ENCODE peak calls at places on chromosomes 1 and 21, in six cellular contexts. S is cardiac muscle cell; L is CD4-positive, alpha-beta memory T cell; J is tibial artery; A is GM23248; I is skeletal muscle cell. T is an unnamed sample.

GRCh38 chr1:241747992-241748391 is 95.9 kb downstream of the WDR64 start:
- DNase-seq in S (no peak), L (no peak), J (no peak), A (no peak), I (no peak), T (no peak)

GRCh38 chr1:171763764-171764163 is 17.7 kb upstream of the METTL13 start:
- DNase-seq in S (no peak), L (no peak), J (no peak), A (no peak), I (no peak), T (no peak)

GRCh38 chr1:243798726-243799125 is 51.3 kb downstream of the AKT3 start:
- DNase-seq in S (no peak), L (no peak), J (no peak), A (peak; percentile 96), I (peak; percentile 60), T (no peak)

GRCh38 chr1:160675641-160676410 is 29.0 kb upstream of the SLAMF1 start:
- DNase-seq in S (peak; percentile 80), L (peak; percentile 65), J (peak; percentile 71), A (peak; percentile 79), I (peak; percentile 13), T (peak; percentile 81)

GRCh38 chr1:209617047-209617673 is 33.6 kb downstream of the CAMK1G start:
- DNase-seq in S (no peak), L (no peak), J (peak; percentile 47), A (no peak), I (no peak), T (no peak)

GRCh38 chr21:35244514-35244913 is 195.4 kb upstream of the RUNX1 start:
- DNase-seq in S (no peak), L (no peak), J (no peak), A (peak; percentile 39), I (no peak), T (no peak)

GRCh38 chr1:61853545-61853944 is 111.3 kb downstream of the PATJ start:
- DNase-seq in S (no peak), L (no peak), J (no peak), A (peak; percentile 50), I (no peak), T (no peak)

GRCh38 chr1:1540817-1541628 is 599 bp upstream of the TMEM240 start:
- DNase-seq in S (no peak), L (no peak), J (no peak), A (no peak), I (no peak), T (no peak)

GRCh38 chr1:43410571-43410970 is 20.9 kb downstream of the SZT2 start:
- DNase-seq in S (no peak), L (no peak), J (no peak), A (no peak), I (no peak), T (no peak)

GRCh38 chr1:229118662-229119061 is 152.2 kb upstream of the RAB4A start:
- DNase-seq in S (no peak), L (no peak), J (no peak), A (no peak), I (no peak), T (no peak)

GRCh38 chr21:44962481-44962966 is 22.7 kb downstream of the SLX9 start:
- DNase-seq in S (peak; percentile 74), L (no peak), J (no peak), A (peak; percentile 94), I (peak; percentile 99), T (no peak)

GRCh38 chr21:32572574-32573420 is 12.5 kb downstream of the TCP10L start:
- DNase-seq in S (no peak), L (no peak), J (no peak), A (no peak), I (no peak), T (no peak)

GRCh38 chr1:66520655-66521054 is 13.3 kb upstream of the SGIP1 start:
- DNase-seq in S (no peak), L (no peak), J (no peak), A (no peak), I (no peak), T (no peak)

GRCh38 chr1:11023201-11023600 is 10.7 kb downstream of the TARDBP start:
- DNase-seq in S (no peak), L (no peak), J (no peak), A (no peak), I (no peak), T (no peak)

GRCh38 chr1:36133484-36133883 is 8.5 kb upstream of the COL8A2 start:
- DNase-seq in S (no peak), L (no peak), J (peak; percentile 89), A (peak; percentile 99), I (peak; percentile 84), T (no peak)

GRCh38 chr1:1393428-1393827 is 5.7 kb downstream of the CCNL2 start:
- DNase-seq in S (no peak), L (no peak), J (no peak), A (no peak), I (no peak), T (no peak)

DNA sequence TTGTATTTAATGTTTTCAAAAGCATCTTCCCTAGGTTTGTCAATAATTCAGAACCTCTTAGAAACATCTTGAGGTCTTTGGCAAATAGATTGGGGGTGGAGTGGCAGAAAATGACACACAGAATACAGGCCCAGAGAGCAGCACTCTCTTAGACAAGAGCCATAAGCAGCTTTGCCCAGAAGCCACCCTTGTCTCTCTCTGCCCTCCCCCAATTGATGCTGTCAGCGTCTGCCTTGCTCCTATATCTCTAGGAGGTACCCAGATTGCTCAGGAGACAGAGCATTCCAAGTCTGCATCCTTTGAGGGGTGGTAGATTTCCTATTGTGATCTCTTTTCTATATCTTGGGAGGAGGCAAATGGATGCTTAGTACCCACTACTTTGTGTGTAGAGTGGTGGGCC is 1.7 kb downstream of the RGL1 start:
- DNase-seq in S (no peak), L (no peak), J (no peak), A (no peak), I (no peak), T (no peak)
- H3K4me3 ChIP-seq in S (peak overlapping the region; percentile 74), L (no peak overlapping the region), J (peak overlapping the region; percentile 50), A (peak overlapping the region; percentile 97), I (peak overlapping the region; percentile 72), T (no peak overlapping the region)

DNA sequence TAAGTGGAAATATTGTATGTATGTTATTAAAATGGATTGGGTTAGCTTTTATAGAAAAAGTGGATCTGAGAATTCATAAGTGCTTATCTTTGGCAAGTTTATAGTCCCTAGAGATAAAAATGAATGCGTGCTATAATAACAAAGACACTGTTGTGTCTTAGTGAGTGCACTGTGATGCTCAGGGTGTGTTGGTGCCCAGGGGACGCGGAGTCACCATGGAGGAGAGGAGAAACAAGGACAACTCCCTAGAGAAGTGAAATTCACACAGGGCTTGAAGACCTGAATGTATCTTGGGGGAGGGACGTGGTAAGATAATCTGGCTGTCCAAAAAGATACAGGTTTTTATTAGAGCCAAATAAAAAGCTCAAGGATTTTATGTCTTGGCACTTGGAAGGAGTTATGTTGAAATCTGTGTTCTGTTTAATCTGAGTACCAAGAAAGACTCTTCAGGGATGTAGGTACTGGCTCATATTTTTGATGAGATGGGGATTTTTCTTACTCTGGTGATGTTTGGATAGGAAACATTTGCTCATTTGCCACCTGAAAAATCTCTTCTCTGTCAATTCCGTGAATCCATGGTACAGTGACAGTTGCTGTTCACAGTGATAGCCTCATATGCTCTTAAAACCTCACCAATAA is 9.6 kb downstream of the SMYD2 start:
- DNase-seq in S (no peak), L (no peak), J (no peak), A (no peak), I (no peak), T (no peak)
- H3K4me3 ChIP-seq in S (no peak overlapping the region), L (no peak overlapping the region), J (no peak overlapping the region), A (no peak overlapping the region), I (no peak overlapping the region), T (no peak overlapping the region)

DNA sequence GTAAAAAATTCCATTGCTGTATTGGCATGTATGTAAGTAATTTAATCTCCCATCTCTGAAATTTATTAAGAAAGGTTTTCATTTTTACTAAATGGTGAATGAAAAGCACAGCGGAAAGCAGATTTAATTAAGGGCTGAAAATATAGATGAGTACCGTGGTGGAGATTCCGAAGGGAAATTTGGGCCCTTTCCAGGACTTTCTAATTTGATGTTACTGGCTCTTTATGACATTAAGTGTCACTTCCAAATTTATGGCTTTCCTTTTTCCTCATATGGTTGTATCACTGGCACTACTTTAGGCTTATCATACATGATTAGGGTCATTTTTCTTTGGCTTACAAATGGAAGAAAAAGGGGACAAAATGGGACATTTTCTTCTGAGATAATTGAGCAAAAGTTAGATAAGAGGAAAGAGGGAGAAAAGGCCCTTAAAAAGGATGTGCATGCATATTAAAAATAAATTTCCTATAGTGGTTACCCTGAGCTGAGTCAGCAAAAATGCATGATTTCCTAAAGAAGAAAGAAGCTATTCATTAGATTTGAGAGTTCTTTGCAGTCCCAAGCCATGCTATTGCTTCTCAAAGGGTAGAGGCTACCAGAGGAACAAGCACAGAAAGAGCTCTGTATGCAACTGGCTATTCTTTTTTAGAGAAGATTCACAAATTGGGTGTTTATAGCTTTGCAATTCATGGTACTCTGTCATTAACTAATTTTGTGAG is 74.9 kb upstream of the CNIH3 start:
- DNase-seq in S (no peak), L (no peak), J (no peak), A (no peak), I (no peak), T (no peak)
- H3K4me3 ChIP-seq in S (no peak overlapping the region), L (no peak overlapping the region), J (no peak overlapping the region), A (no peak overlapping the region), I (no peak overlapping the region), T (no peak overlapping the region)

DNA sequence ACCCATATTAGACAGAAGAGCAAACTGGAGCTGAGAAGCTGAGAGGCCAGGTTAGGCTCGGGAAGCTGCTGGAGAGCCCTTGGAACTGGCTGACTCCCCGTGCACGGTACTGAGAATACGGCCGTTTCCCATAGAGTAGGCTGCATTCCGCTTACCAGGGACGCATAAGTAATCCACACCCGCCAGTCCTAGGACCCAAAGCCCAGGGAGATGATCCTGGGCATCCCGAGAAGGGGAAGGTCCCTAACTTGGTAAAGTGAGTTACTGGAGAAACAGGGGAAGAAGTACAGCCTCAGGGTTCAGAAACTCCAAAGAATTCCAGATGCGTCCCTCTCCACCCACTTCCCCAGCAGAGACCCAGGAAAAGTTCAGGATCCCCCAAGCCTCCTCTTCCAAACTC is 1.3 kb downstream of the LRRC38 start:
- DNase-seq in S (no peak), L (no peak), J (no peak), A (no peak), I (no peak), T (no peak)
- H3K4me3 ChIP-seq in S (no peak overlapping the region), L (no peak overlapping the region), J (no peak overlapping the region), A (no peak overlapping the region), I (no peak overlapping the region), T (no peak overlapping the region)

T was measured in Jurkat, Clone E6-1.